ENCODE peak calls at places on chromosomes 11 and 22, in five cellular contexts. A is cardiac muscle cell; S is effector memory CD8-positive, alpha-beta T cell; X is substantia nigra; U is activated gamma-delta T cell treated with Interleukin-2 at 50 U/mL for 16 hours. E is an unnamed sample.

GRCh38 chr22:20198527-20199319 is 47.9 kb upstream of the CCDC188 start:
- DNase-seq in A (no peak), S (no peak), X (no peak), U (no peak), E (no peak)

GRCh38 chr11:1208361-1209261 is 14.3 kb upstream of the MUC5B start:
- DNase-seq in A (no peak), S (no peak), X (no peak), U (no peak), E (no peak)

GRCh38 chr11:118916842-118917388 is 8.8 kb downstream of the BCL9L start:
- DNase-seq in A (peak; percentile 94), S (no peak), X (no peak), U (no peak), E (no peak)

GRCh38 chr11:126823271-126823670 is 177.3 kb downstream of the KIRREL3 start:
- DNase-seq in A (no peak), S (no peak), X (no peak), U (no peak), E (no peak)

GRCh38 chr11:111731839-111732238 is 34.4 kb downstream of the PPP2R1B start:
- DNase-seq in A (no peak), S (no peak), X (no peak), U (no peak), E (no peak)

GRCh38 chr22:49532831-49533802 is 294.6 kb downstream of the BRD1 start:
- DNase-seq in A (no peak), S (no peak), X (no peak), U (no peak), E (no peak)

GRCh38 chr11:124311269-124311668 is 2.5 kb downstream of the OR8D1 start:
- DNase-seq in A (no peak), S (no peak), X (no peak), U (no peak), E (no peak)

GRCh38 chr22:40487663-40488249 is 117.4 kb downstream of the SGSM3 start:
- DNase-seq in A (peak; percentile 54), S (no peak), X (no peak), U (peak; percentile 6), E (no peak)

GRCh38 chr22:22763512-22763911 is 119.1 kb downstream of the GGTLC2 start:
- DNase-seq in A (no peak), S (no peak), X (no peak), U (no peak), E (no peak)

GRCh38 chr22:43399338-43399979 is 12.4 kb upstream of the MPPED1 start:
- DNase-seq in A (no peak), S (no peak), X (no peak), U (no peak), E (no peak)

GRCh38 chr11:126405906-126406305 is 50.4 kb downstream of the ST3GAL4 start:
- DNase-seq in A (no peak), S (no peak), X (no peak), U (no peak), E (no peak)

GRCh38 chr22:26744892-26745808 is 87.8 kb downstream of the MIAT start:
- DNase-seq in A (peak; percentile 19), S (no peak), X (no peak), U (no peak), E (no peak)

GRCh38 chr11:112343368-112344039 is 82.8 kb upstream of the PLET1 start:
- DNase-seq in A (peak; percentile 28), S (no peak), X (no peak), U (no peak), E (no peak)

GRCh38 chr22:46187862-46188261 is 37.5 kb downstream of the PPARA start:
- DNase-seq in A (no peak), S (no peak), X (no peak), U (no peak), E (no peak)

GRCh38 chr11:120243221-120243620 is 3.3 kb downstream of the POU2F3 start:
- DNase-seq in A (no peak), S (no peak), X (no peak), U (no peak), E (no peak)

GRCh38 chr22:19289475-19290161 is 1.9 kb downstream of the CLTCL1 start:
- DNase-seq in A (peak; percentile 79), S (no peak), X (no peak), U (peak; percentile 8), E (no peak)

GRCh38 chr11:113182288-113182687 is 132.1 kb upstream of the TTC12 start:
- DNase-seq in A (no peak), S (no peak), X (no peak), U (no peak), E (no peak)

GRCh38 chr11:61963016-61963281 is 4.5 kb downstream of the FTH1 start:
- DNase-seq in A (no peak), S (no peak), X (no peak), U (no peak), E (no peak)

GRCh38 chr11:61340985-61341384 is 8.0 kb downstream of the TKFC start:
- DNase-seq in A (no peak), S (no peak), X (no peak), U (no peak), E (no peak)

GRCh38 chr22:31605851-31606585 is 56.0 kb downstream of the PISD start:
- DNase-seq in A (no peak), S (no peak), X (no peak), U (no peak), E (no peak)

GRCh38 chr22:28799834-28800307 is 498 bp downstream of the XBP1 start:
- DNase-seq in A (peak; percentile 73), S (peak; percentile 12), X (peak; percentile 55), U (no peak), E (peak; percentile 31)

GRCh38 chr22:39106326-39106725 is 9.3 kb downstream of the APOBEC3H start:
- DNase-seq in A (no peak), S (no peak), X (no peak), U (no peak), E (peak; percentile 68)

GRCh38 chr11:84890706-84891105 is 736.4 kb downstream of the DLG2 start:
- DNase-seq in A (no peak), S (no peak), X (no peak), U (no peak), E (no peak)

GRCh38 chr11:112795142-112795815 is 165.9 kb upstream of the NCAM1 start:
- DNase-seq in A (peak; percentile 77), S (no peak), X (peak; percentile 18), U (no peak), E (peak; percentile 46)

GRCh38 chr11:90722552-90723190 is 499.8 kb upstream of the CHORDC1 start:
- DNase-seq in A (peak; percentile 2), S (no peak), X (no peak), U (no peak), E (no peak)

GRCh38 chr11:124902616-124903015 is 5.0 kb upstream of the ROBO4 start:
- DNase-seq in A (no peak), S (no peak), X (no peak), U (no peak), E (no peak)